ENCODE peak calls at places on chromosome 13, in six cellular contexts. V, L, G, Z, U and W are unnamed samples.
A peak's percentile ranks its signal among the peaks of the same experiment; 100 is the strongest.

GRCh38 chr13:40508112-40508511 is 158.3 kb downstream of the FOXO1 start:
- DNase-seq in U (no peak), Z (peak; percentile 33), L (no peak), V (peak; percentile 77), G (no peak), W (no peak)

GRCh38 chr13:110073982-110074381 is 233.0 kb downstream of the COL4A1 start:
- DNase-seq in G (no peak), V (no peak), U (no peak), L (no peak), Z (no peak), W (no peak)

GRCh38 chr13:29743229-29743786 is 107.1 kb downstream of the UBL3 start:
- DNase-seq in Z (peak; percentile 93), L (no peak), U (no peak), V (peak; percentile 76), G (no peak), W (no peak)

GRCh38 chr13:41916173-41916954 is 44.5 kb downstream of the VWA8 start:
- DNase-seq in V (peak; percentile 91), L (no peak), U (no peak), G (peak; percentile 94), Z (peak; percentile 64), W (no peak)

GRCh38 chr13:68176486-68176885 is 946.4 kb upstream of the PCDH9 start:
- DNase-seq in G (no peak), L (no peak), Z (no peak), U (no peak), V (peak; percentile 89), W (no peak)

GRCh38 chr13:90201198-90201597 is 1146.3 kb upstream of the MIR17HG start:
- DNase-seq in U (no peak), G (no peak), V (peak; percentile 26), L (no peak), Z (no peak), W (no peak)

GRCh38 chr13:51614350-51614786 is 30.1 kb downstream of the WDFY2 start:
- DNase-seq in V (no peak), Z (no peak), L (no peak), U (no peak), G (peak; percentile 76), W (no peak)

GRCh38 chr13:72788831-72789230 is 6.9 kb downstream of the PIBF1 start:
- DNase-seq in Z (no peak), L (no peak), U (no peak), V (no peak), G (no peak), W (no peak)

GRCh38 chr13:47413112-47413511 is 516.3 kb upstream of the HTR2A start:
- DNase-seq in G (no peak), U (no peak), L (no peak), Z (no peak), V (peak; percentile 26), W (no peak)

GRCh38 chr13:26502826-26503225 is 54.7 kb upstream of the WASF3 start:
- DNase-seq in L (no peak), Z (peak; percentile 70), V (peak; percentile 50), U (no peak), G (no peak), W (no peak)

GRCh38 chr13:110281736-110282135 is 25.2 kb downstream of the COL4A1 start:
- DNase-seq in G (no peak), Z (no peak), U (no peak), L (no peak), V (no peak), W (no peak)

GRCh38 chr13:49553888-49554287 is 31.5 kb downstream of the RCBTB1 start:
- DNase-seq in V (no peak), Z (no peak), G (no peak), U (no peak), L (no peak), W (no peak)

GRCh38 chr13:49546559-49546958 is 38.8 kb downstream of the RCBTB1 start:
- DNase-seq in V (no peak), U (no peak), G (no peak), Z (no peak), L (no peak), W (no peak)

GRCh38 chr13:49551245-49551644 is 34.1 kb downstream of the RCBTB1 start:
- DNase-seq in G (no peak), L (no peak), V (no peak), U (no peak), Z (no peak), W (no peak)

GRCh38 chr13:49545661-49546060 is 39.7 kb downstream of the RCBTB1 start:
- DNase-seq in L (no peak), U (no peak), V (no peak), Z (no peak), G (no peak), W (no peak)

GRCh38 chr13:49549289-49549688 is 36.1 kb downstream of the RCBTB1 start:
- DNase-seq in G (no peak), U (peak; percentile 71), Z (no peak), V (no peak), L (peak; percentile 29), W (no peak)
- TF ChIP-seq CTCF in G (peak; percentile 48), U (no peak), Z (peak; percentile 27), V (peak; percentile 11), L (no peak), W (peak; percentile 28)

GRCh38 chr13:49220035-49220855 is at the start of gene MLNR:
- DNase-seq in L (peak; percentile 22), U (peak; percentile 69), G (no peak), V (peak; percentile 40), Z (no peak), W (no peak)
- TF ChIP-seq CTCF in L (no peak), U (no peak), G (no peak), V (no peak), Z (peak; percentile 5), W (peak; percentile 46)

DNA sequence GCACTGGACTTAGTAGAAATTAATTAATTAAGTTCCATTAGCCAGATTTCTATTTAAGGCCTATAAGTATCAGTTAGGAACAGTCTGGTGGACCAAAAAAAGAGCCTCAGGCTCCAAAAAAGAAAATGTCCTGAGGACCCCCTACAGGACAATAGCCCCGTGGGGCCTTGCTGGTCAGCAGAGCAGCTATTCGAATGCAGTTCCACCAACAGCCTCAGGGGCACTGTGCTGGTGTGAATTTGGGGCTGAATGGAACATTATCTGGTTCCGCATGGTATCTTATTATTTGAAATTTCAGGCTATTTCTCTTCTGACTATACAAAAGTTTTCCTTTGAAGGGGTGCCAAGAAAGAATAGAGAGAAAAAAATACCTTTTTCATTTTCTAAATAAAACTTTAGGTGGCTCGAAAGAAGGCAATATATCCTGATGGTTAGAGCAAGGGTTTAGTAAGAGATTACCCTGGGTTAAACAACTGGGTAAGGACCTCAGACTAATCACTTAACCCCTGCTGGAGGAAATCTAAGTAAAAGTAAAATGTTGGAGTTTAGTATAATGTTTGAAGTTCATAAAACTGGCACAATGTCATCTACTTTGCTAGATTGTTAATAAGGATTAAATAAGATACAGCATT is 147.2 kb downstream of the MIPEP start:
- DNase-seq in G (peak; percentile 29), Z (no peak), U (no peak), L (no peak), V (no peak), W (no peak)
- TF ChIP-seq CTCF in G (peak; percentile 75), Z (peak; percentile 47), U (no peak), L (no peak), V (peak; percentile 55), W (peak; percentile 71)

GRCh38 chr13:98868932-98869331 is 108.9 kb downstream of the DOCK9 start:
- DNase-seq in V (no peak), U (no peak), Z (no peak), G (no peak), L (no peak), W (no peak)

GRCh38 chr13:98873377-98874028 is 104.4 kb downstream of the DOCK9 start:
- DNase-seq in Z (no peak), U (no peak), V (no peak), L (no peak), G (no peak), W (no peak)

GRCh38 chr13:98871727-98872126 is 106.1 kb downstream of the DOCK9 start:
- DNase-seq in G (no peak), Z (no peak), V (no peak), U (no peak), L (no peak), W (no peak)

GRCh38 chr13:98866882-98867281 is 111.0 kb downstream of the DOCK9 start:
- DNase-seq in U (no peak), V (no peak), G (no peak), Z (no peak), L (no peak), W (no peak)

GRCh38 chr13:98869408-98870090 is 108.3 kb downstream of the DOCK9 start:
- DNase-seq in G (peak; percentile 24), L (no peak), V (no peak), Z (no peak), U (no peak), W (no peak)
- TF ChIP-seq CTCF in G (peak; percentile 66), L (no peak), V (peak; percentile 26), Z (peak; percentile 12), U (no peak), W (peak; percentile 68)

GRCh38 chr13:100689191-100689590 is 14.6 kb upstream of the TMTC4 start:
- DNase-seq in V (no peak), Z (no peak), G (no peak), U (no peak), L (no peak), W (no peak)

GRCh38 chr13:100694722-100695644 is 20.4 kb upstream of the TMTC4 start:
- DNase-seq in L (peak; percentile 34), G (no peak), V (peak; percentile 94), Z (no peak), U (peak; percentile 73), W (no peak)
- TF ChIP-seq CTCF in L (peak; percentile 20), G (peak; percentile 52), V (peak; percentile 71), Z (peak; percentile 58), U (no peak), W (peak; percentile 69)

DNA sequence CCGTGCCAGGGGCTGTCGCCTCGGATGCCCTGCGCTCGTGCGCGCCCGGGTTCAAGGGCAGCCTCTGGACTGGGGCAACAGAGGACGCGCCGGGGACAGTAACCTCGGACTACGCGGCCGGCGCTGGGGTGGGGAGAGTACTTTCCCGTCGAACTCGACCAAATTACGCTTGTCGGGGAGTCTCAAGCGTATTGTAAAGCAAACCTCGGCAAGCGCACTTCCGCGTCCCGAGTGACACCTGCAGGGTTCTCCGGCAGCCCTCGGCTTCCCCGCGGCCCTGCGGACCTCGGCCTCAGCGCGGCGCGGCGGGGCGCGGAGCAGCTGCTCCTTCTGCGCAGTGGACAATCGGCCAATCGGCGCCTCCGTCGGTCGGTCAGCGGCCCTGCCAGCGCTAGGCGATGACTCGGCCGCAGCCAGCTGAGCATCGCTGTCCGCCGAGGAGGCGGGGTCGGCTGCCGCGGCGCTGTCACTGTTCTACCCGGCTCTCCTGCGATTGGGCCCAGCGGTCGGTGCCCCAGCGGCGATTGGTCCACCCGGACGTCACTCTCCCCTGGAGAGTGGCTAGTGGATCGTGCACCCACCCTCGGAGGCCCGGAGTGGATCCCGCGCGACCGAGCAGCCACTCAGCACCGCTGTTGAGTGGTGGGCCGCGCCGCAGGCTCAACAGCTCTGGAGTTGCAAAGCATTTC is at the start of gene SLC46A3:
- DNase-seq in Z (peak; percentile 95), U (peak; percentile 98), V (peak; percentile 98), L (peak; percentile 98), G (peak; percentile 91), W (peak; percentile 100)
- TF ChIP-seq CTCF in Z (no peak), U (no peak), V (no peak), L (no peak), G (peak; percentile 33), W (peak; percentile 49)